ENCODE peak calls at places on chromosomes 11 and 22, in seven cellular contexts. B is NCI-H345; V is T-helper 1 cell; H is activated naive CD8-positive, alpha-beta T cell treated with anti-CD3 and anti-CD28 coated beads for 36 hours; F is cardiac fibroblast; X is LoVo; K is NK-92 treated with Interleukin-12 subunit alpha and Interleukin-12 subunit beta, amount 100 ng/mL, for 24 hours. D is an unnamed sample.

GRCh38 chr11:771617-772204 is 5.6 kb downstream of the GATD1 start:
- DNase-seq in B (no peak), V (no peak), H (no peak), F (no peak), X (no peak), K (no peak), D (no peak)

GRCh38 chr11:106961518-106961917 is 56.8 kb downstream of the GUCY1A2 start:
- DNase-seq in B (no peak), V (no peak), H (no peak), F (peak; percentile 95), X (no peak), K (no peak), D (no peak)

GRCh38 chr11:123481647-123482046 is 51.6 kb downstream of the GRAMD1B start:
- DNase-seq in B (no peak), V (no peak), H (no peak), F (no peak), X (no peak), K (no peak), D (no peak)

GRCh38 chr22:50001388-50002231 is 11.0 kb downstream of the IL17REL start:
- DNase-seq in B (peak; percentile 13), V (no peak), H (no peak), F (no peak), X (no peak), K (no peak), D (no peak)

GRCh38 chr11:76560219-76560618 is 110.3 kb downstream of the LRRC32 start:
- DNase-seq in B (no peak), V (no peak), H (no peak), F (peak; percentile 50), X (no peak), K (no peak), D (no peak)

GRCh38 chr11:87033561-87033960 is 4.2 kb upstream of the TMEM135 start:
- DNase-seq in B (no peak), V (no peak), H (no peak), F (no peak), X (no peak), K (no peak), D (no peak)

GRCh38 chr11:87392665-87393064 is 354.9 kb downstream of the TMEM135 start:
- DNase-seq in B (no peak), V (no peak), H (no peak), F (no peak), X (no peak), K (no peak), D (no peak)

GRCh38 chr22:31347251-31348008 is 1.3 kb upstream of the PATZ1 start:
- DNase-seq in B (peak; percentile 68), V (peak; percentile 40), H (peak; percentile 80), F (peak; percentile 78), X (peak; percentile 63), K (no peak), D (peak; percentile 61)

GRCh38 chr11:364991-365390 is 4.3 kb upstream of the B4GALNT4 start:
- DNase-seq in B (no peak), V (no peak), H (no peak), F (no peak), X (no peak), K (no peak), D (no peak)

GRCh38 chr22:47061226-47061625 is 298.8 kb downstream of the TBC1D22A start:
- DNase-seq in B (no peak), V (no peak), H (no peak), F (no peak), X (no peak), K (no peak), D (no peak)

GRCh38 chr11:9078113-9079041 is 13.0 kb downstream of the SCUBE2 start:
- DNase-seq in B (no peak), V (no peak), H (no peak), F (no peak), X (no peak), K (no peak), D (no peak)

GRCh38 chr11:85845052-85845631 is 10.0 kb upstream of the CCDC83 start:
- DNase-seq in B (no peak), V (no peak), H (no peak), F (peak; percentile 43), X (no peak), K (no peak), D (no peak)

GRCh38 chr22:49197500-49197899 is 630.2 kb downstream of the BRD1 start:
- DNase-seq in B (peak; percentile 60), V (no peak), H (no peak), F (no peak), X (no peak), K (no peak), D (no peak)

GRCh38 chr11:111720801-111721494 is 45.2 kb downstream of the PPP2R1B start:
- DNase-seq in B (no peak), V (no peak), H (no peak), F (no peak), X (no peak), K (no peak), D (no peak)

GRCh38 chr11:128361451-128362020 is 225.8 kb downstream of the ETS1 start:
- DNase-seq in B (no peak), V (no peak), H (no peak), F (peak; percentile 54), X (no peak), K (no peak), D (no peak)

GRCh38 chr11:86155210-86155844 is 86.4 kb upstream of the PICALM start:
- DNase-seq in B (no peak), V (no peak), H (no peak), F (no peak), X (no peak), K (no peak), D (no peak)

GRCh38 chr11:78576549-78577097 is 2.0 kb upstream of the NARS2 start:
- DNase-seq in B (peak; percentile 91), V (no peak), H (no peak), F (no peak), X (no peak), K (no peak), D (no peak)

GRCh38 chr11:116990061-116990473 is 108.2 kb downstream of the SIK3 start:
- DNase-seq in B (no peak), V (no peak), H (no peak), F (peak; percentile 87), X (no peak), K (no peak), D (no peak)

GRCh38 chr22:24178502-24179440 is 2.5 kb upstream of the SUSD2 start:
- DNase-seq in B (no peak), V (no peak), H (no peak), F (peak; percentile 30), X (no peak), K (no peak), D (no peak)

GRCh38 chr11:116312560-116313340 is 460.0 kb downstream of the BUD13 start:
- DNase-seq in B (peak; percentile 54), V (no peak), H (no peak), F (no peak), X (peak; percentile 38), K (no peak), D (peak; percentile 69)

GRCh38 chr11:3615998-3616397 is 25.8 kb downstream of the ART5 start:
- DNase-seq in B (peak; percentile 56), V (no peak), H (no peak), F (no peak), X (no peak), K (no peak), D (no peak)

D was measured in ovary.